ENCODE peak calls at places on chromosomes 3 and 15, in six cellular contexts. One of them, this sample, is unnamed. For H3K27me3, the result is how much of the 10 kb centered on the place peaks cover.

GRCh38 chr3:56154297-56154696 is 314.0 kb downstream of the ERC2 start:
- DNase-seq in endodermal cell: no peak
- DNase-seq in neuronal stem cell: no peak
- DNase-seq in brain microvascular endothelial cell: no peak
- DNase-seq in spleen: no peak
- DNase-seq in AG04450: no peak
- DNase-seq in this sample: no peak

GRCh38 chr15:31065824-31066223 is 35.7 kb downstream of the TRPM1 start:
- DNase-seq in endodermal cell: no peak
- DNase-seq in neuronal stem cell: no peak
- DNase-seq in brain microvascular endothelial cell: no peak
- DNase-seq in spleen: no peak
- DNase-seq in AG04450: no peak
- DNase-seq in this sample: no peak

GRCh38 chr3:71062920-71063767 is 520.4 kb downstream of the FOXP1 start:
- DNase-seq in endodermal cell: no peak
- DNase-seq in neuronal stem cell: no peak
- DNase-seq in brain microvascular endothelial cell: peak
- DNase-seq in spleen: no peak
- DNase-seq in AG04450: no peak
- DNase-seq in this sample: no peak

GRCh38 chr15:100095896-100096600 is 245.7 kb downstream of the ADAMTS17 start:
- DNase-seq in endodermal cell: peak
- DNase-seq in neuronal stem cell: no peak
- DNase-seq in brain microvascular endothelial cell: no peak
- DNase-seq in spleen: peak
- DNase-seq in AG04450: no peak
- DNase-seq in this sample: no peak

GRCh38 chr3:8579101-8579500 is 65.5 kb downstream of the SSUH2 start:
- DNase-seq in endodermal cell: no peak
- DNase-seq in neuronal stem cell: no peak
- DNase-seq in brain microvascular endothelial cell: no peak
- DNase-seq in spleen: no peak
- DNase-seq in AG04450: no peak
- DNase-seq in this sample: no peak

GRCh38 chr3:73568371-73568862 is 56.3 kb downstream of the PDZRN3 start:
- DNase-seq in endodermal cell: no peak
- DNase-seq in neuronal stem cell: no peak
- DNase-seq in brain microvascular endothelial cell: no peak
- DNase-seq in spleen: no peak
- DNase-seq in AG04450: no peak
- DNase-seq in this sample: no peak

GRCh38 chr3:15495461-15496340 is 25.8 kb downstream of the COLQ start:
- DNase-seq in endodermal cell: no peak
- DNase-seq in neuronal stem cell: no peak
- DNase-seq in brain microvascular endothelial cell: no peak
- DNase-seq in spleen: no peak
- DNase-seq in AG04450: no peak
- DNase-seq in this sample: no peak

GRCh38 chr3:168094877-168095610 is 680 bp downstream of the GOLIM4 start:
- DNase-seq in endodermal cell: peak
- DNase-seq in neuronal stem cell: peak
- DNase-seq in brain microvascular endothelial cell: peak
- DNase-seq in spleen: peak
- DNase-seq in AG04450: no peak
- DNase-seq in this sample: no peak

GRCh38 chr3:193779933-193780332 is 186.9 kb downstream of the OPA1 start:
- DNase-seq in endodermal cell: peak
- DNase-seq in neuronal stem cell: no peak
- DNase-seq in brain microvascular endothelial cell: no peak
- DNase-seq in spleen: no peak
- DNase-seq in AG04450: no peak
- DNase-seq in this sample: no peak

GRCh38 chr15:45134682-45135604 is 5.1 kb downstream of the DUOX1 start:
- DNase-seq in endodermal cell: peak
- DNase-seq in neuronal stem cell: no peak
- DNase-seq in brain microvascular endothelial cell: no peak
- DNase-seq in spleen: no peak
- DNase-seq in AG04450: no peak
- DNase-seq in this sample: no peak
- H3K27me3 ChIP-seq in endodermal cell: half or more
- H3K27me3 ChIP-seq in neuronal stem cell: under half
- H3K27me3 ChIP-seq in brain microvascular endothelial cell: under half
- H3K27me3 ChIP-seq in spleen: under half
- H3K27me3 ChIP-seq in AG04450: half or more
- H3K27me3 ChIP-seq in this sample: under half

DNA sequence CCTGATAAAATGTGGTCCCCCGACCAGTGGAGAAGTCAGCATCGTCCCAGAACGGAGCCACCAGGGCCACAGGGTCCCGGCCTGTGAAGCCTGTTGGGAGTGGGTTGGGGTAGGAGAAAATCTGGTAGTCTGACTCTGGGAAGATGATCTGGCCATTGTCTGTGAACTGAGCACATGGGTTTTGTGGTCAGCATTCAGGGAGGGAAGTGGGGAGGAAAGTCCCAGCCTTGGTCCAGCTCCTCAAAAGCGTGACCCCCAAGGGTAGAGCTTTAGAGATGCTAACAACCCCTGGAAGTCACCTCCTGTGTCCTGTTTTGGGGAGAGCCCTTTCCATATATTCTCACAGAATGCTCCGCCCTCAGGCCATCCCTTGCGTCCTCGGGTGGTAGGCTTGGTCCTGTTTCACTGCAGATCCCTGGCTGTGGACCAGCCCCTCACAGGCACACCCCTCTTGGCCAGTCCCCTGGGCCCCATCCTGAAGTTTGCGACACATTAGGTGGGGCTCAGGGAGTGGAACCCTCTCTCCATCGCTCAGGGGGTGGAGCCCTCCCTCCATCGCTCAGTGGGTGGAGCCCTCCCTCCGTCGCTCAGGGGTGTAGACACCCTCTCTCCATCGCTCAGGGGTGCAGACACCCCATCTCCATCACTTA is 40.0 kb downstream of the MUC4 start:
- DNase-seq in endodermal cell: peak
- DNase-seq in neuronal stem cell: no peak
- DNase-seq in brain microvascular endothelial cell: no peak
- DNase-seq in spleen: peak
- DNase-seq in AG04450: no peak
- DNase-seq in this sample: no peak
- H3K4me3 ChIP-seq in endodermal cell: no peak
- H3K4me3 ChIP-seq in neuronal stem cell: no peak
- H3K4me3 ChIP-seq in brain microvascular endothelial cell: no peak
- H3K4me3 ChIP-seq in spleen: no peak
- H3K4me3 ChIP-seq in AG04450: no peak
- H3K4me3 ChIP-seq in this sample: no peak

GRCh38 chr3:29701326-29701983 is 420.6 kb downstream of the RBMS3 start:
- DNase-seq in endodermal cell: no peak
- DNase-seq in neuronal stem cell: no peak
- DNase-seq in brain microvascular endothelial cell: no peak
- DNase-seq in spleen: peak
- DNase-seq in AG04450: no peak
- DNase-seq in this sample: no peak
- H3K27me3 ChIP-seq in endodermal cell: under half
- H3K27me3 ChIP-seq in neuronal stem cell: under half
- H3K27me3 ChIP-seq in brain microvascular endothelial cell: under half
- H3K27me3 ChIP-seq in spleen: under half
- H3K27me3 ChIP-seq in AG04450: under half
- H3K27me3 ChIP-seq in this sample: under half

GRCh38 chr3:172685331-172686214 is 25.3 kb downstream of the NCEH1 start:
- DNase-seq in endodermal cell: no peak
- DNase-seq in neuronal stem cell: no peak
- DNase-seq in brain microvascular endothelial cell: peak
- DNase-seq in spleen: no peak
- DNase-seq in AG04450: no peak
- DNase-seq in this sample: no peak
- H3K4me3 ChIP-seq in endodermal cell: no peak
- H3K4me3 ChIP-seq in neuronal stem cell: no peak
- H3K4me3 ChIP-seq in brain microvascular endothelial cell: no peak
- H3K4me3 ChIP-seq in spleen: no peak
- H3K4me3 ChIP-seq in AG04450: no peak
- H3K4me3 ChIP-seq in this sample: no peak

GRCh38 chr3:122989856-122990575 is 37.5 kb downstream of the SEMA5B start:
- DNase-seq in endodermal cell: no peak
- DNase-seq in neuronal stem cell: no peak
- DNase-seq in brain microvascular endothelial cell: no peak
- DNase-seq in spleen: no peak
- DNase-seq in AG04450: no peak
- DNase-seq in this sample: no peak
- H3K27me3 ChIP-seq in endodermal cell: under half
- H3K27me3 ChIP-seq in neuronal stem cell: under half
- H3K27me3 ChIP-seq in brain microvascular endothelial cell: half or more
- H3K27me3 ChIP-seq in spleen: under half
- H3K27me3 ChIP-seq in AG04450: half or more
- H3K27me3 ChIP-seq in this sample: half or more

GRCh38 chr3:32595318-32595717 is 24.7 kb upstream of the DYNC1LI1 start:
- DNase-seq in endodermal cell: no peak
- DNase-seq in neuronal stem cell: no peak
- DNase-seq in brain microvascular endothelial cell: no peak
- DNase-seq in spleen: no peak
- DNase-seq in AG04450: no peak
- DNase-seq in this sample: no peak
- H3K4me3 ChIP-seq in endodermal cell: no peak
- H3K4me3 ChIP-seq in neuronal stem cell: no peak
- H3K4me3 ChIP-seq in brain microvascular endothelial cell: no peak
- H3K4me3 ChIP-seq in spleen: no peak
- H3K4me3 ChIP-seq in AG04450: no peak
- H3K4me3 ChIP-seq in this sample: no peak

GRCh38 chr3:72452745-72453144 is 395.5 kb downstream of the SHQ1 start:
- DNase-seq in endodermal cell: no peak
- DNase-seq in neuronal stem cell: no peak
- DNase-seq in brain microvascular endothelial cell: no peak
- DNase-seq in spleen: no peak
- DNase-seq in AG04450: no peak
- DNase-seq in this sample: no peak

GRCh38 chr3:72451840-72452239 is 396.4 kb downstream of the SHQ1 start:
- DNase-seq in endodermal cell: peak
- DNase-seq in neuronal stem cell: no peak
- DNase-seq in brain microvascular endothelial cell: no peak
- DNase-seq in spleen: no peak
- DNase-seq in AG04450: no peak
- DNase-seq in this sample: no peak

GRCh38 chr3:72458365-72458764 is 389.9 kb downstream of the SHQ1 start:
- DNase-seq in endodermal cell: no peak
- DNase-seq in neuronal stem cell: no peak
- DNase-seq in brain microvascular endothelial cell: no peak
- DNase-seq in spleen: no peak
- DNase-seq in AG04450: no peak
- DNase-seq in this sample: no peak

GRCh38 chr3:72449551-72449950 is 398.7 kb downstream of the SHQ1 start:
- DNase-seq in endodermal cell: no peak
- DNase-seq in neuronal stem cell: no peak
- DNase-seq in brain microvascular endothelial cell: no peak
- DNase-seq in spleen: no peak
- DNase-seq in AG04450: no peak
- DNase-seq in this sample: peak

GRCh38 chr3:72453686-72454085 is 394.6 kb downstream of the SHQ1 start:
- DNase-seq in endodermal cell: no peak
- DNase-seq in neuronal stem cell: no peak
- DNase-seq in brain microvascular endothelial cell: no peak
- DNase-seq in spleen: no peak
- DNase-seq in AG04450: no peak
- DNase-seq in this sample: no peak
- H3K27me3 ChIP-seq in endodermal cell: under half
- H3K27me3 ChIP-seq in neuronal stem cell: under half
- H3K27me3 ChIP-seq in brain microvascular endothelial cell: under half
- H3K27me3 ChIP-seq in spleen: under half
- H3K27me3 ChIP-seq in AG04450: under half
- H3K27me3 ChIP-seq in this sample: under half

This sample was measured in BJ.